ENCODE peak calls at places on chromosome X, in seven cellular contexts. One of them, this sample, is unnamed.

GRCh38 chrX:2261838-2262678 is 238.7 kb downstream of the DHRSX start:
- DNase-seq in fibroblast of the aortic adventitia: no peak
- DNase-seq in T-helper 2 cell: no peak
- DNase-seq in adipocyte: no peak
- DNase-seq in omental fat pad: no peak
- DNase-seq in stimulated activated CD4-positive, alpha-beta T cell treated with anti-CD3 and anti-CD28 coated beads, Interleukin-4, amount 100 ng/mL, for 1 hour: no peak
- DNase-seq in EH: no peak
- DNase-seq in this sample: no peak

GRCh38 chrX:39814391-39814790 is 283.4 kb downstream of the BCOR start:
- DNase-seq in fibroblast of the aortic adventitia: peak
- DNase-seq in T-helper 2 cell: peak
- DNase-seq in adipocyte: peak
- DNase-seq in omental fat pad: no peak
- DNase-seq in stimulated activated CD4-positive, alpha-beta T cell treated with anti-CD3 and anti-CD28 coated beads, Interleukin-4, amount 100 ng/mL, for 1 hour: peak
- DNase-seq in EH: peak
- DNase-seq in this sample: no peak

GRCh38 chrX:40260123-40260751 is 162.5 kb upstream of the BCOR start:
- DNase-seq in fibroblast of the aortic adventitia: no peak
- DNase-seq in T-helper 2 cell: no peak
- DNase-seq in adipocyte: no peak
- DNase-seq in omental fat pad: no peak
- DNase-seq in stimulated activated CD4-positive, alpha-beta T cell treated with anti-CD3 and anti-CD28 coated beads, Interleukin-4, amount 100 ng/mL, for 1 hour: no peak
- DNase-seq in EH: peak
- DNase-seq in this sample: no peak

GRCh38 chrX:39809326-39809725 is 288.4 kb downstream of the BCOR start:
- DNase-seq in fibroblast of the aortic adventitia: peak
- DNase-seq in T-helper 2 cell: no peak
- DNase-seq in adipocyte: peak
- DNase-seq in omental fat pad: no peak
- DNase-seq in stimulated activated CD4-positive, alpha-beta T cell treated with anti-CD3 and anti-CD28 coated beads, Interleukin-4, amount 100 ng/mL, for 1 hour: no peak
- DNase-seq in EH: peak
- DNase-seq in this sample: no peak

GRCh38 chrX:8139713-8140112 is 31.4 kb downstream of the VCX2 start:
- DNase-seq in fibroblast of the aortic adventitia: no peak
- DNase-seq in T-helper 2 cell: no peak
- DNase-seq in adipocyte: peak
- DNase-seq in omental fat pad: no peak
- DNase-seq in stimulated activated CD4-positive, alpha-beta T cell treated with anti-CD3 and anti-CD28 coated beads, Interleukin-4, amount 100 ng/mL, for 1 hour: no peak
- DNase-seq in EH: no peak
- DNase-seq in this sample: no peak

GRCh38 chrX:71543316-71543715 is 10.4 kb downstream of the OGT start:
- DNase-seq in fibroblast of the aortic adventitia: peak
- DNase-seq in T-helper 2 cell: no peak
- DNase-seq in adipocyte: peak
- DNase-seq in omental fat pad: no peak
- DNase-seq in stimulated activated CD4-positive, alpha-beta T cell treated with anti-CD3 and anti-CD28 coated beads, Interleukin-4, amount 100 ng/mL, for 1 hour: no peak
- DNase-seq in EH: peak
- DNase-seq in this sample: no peak

GRCh38 chrX:119618439-119618838 is 12.2 kb upstream of the NKRF start:
- DNase-seq in fibroblast of the aortic adventitia: no peak
- DNase-seq in T-helper 2 cell: no peak
- DNase-seq in adipocyte: no peak
- DNase-seq in omental fat pad: no peak
- DNase-seq in stimulated activated CD4-positive, alpha-beta T cell treated with anti-CD3 and anti-CD28 coated beads, Interleukin-4, amount 100 ng/mL, for 1 hour: no peak
- DNase-seq in EH: no peak
- DNase-seq in this sample: no peak

GRCh38 chrX:11641368-11641767 is 24.4 kb downstream of the ARHGAP6 start:
- DNase-seq in fibroblast of the aortic adventitia: no peak
- DNase-seq in T-helper 2 cell: no peak
- DNase-seq in adipocyte: peak
- DNase-seq in omental fat pad: no peak
- DNase-seq in stimulated activated CD4-positive, alpha-beta T cell treated with anti-CD3 and anti-CD28 coated beads, Interleukin-4, amount 100 ng/mL, for 1 hour: no peak
- DNase-seq in EH: no peak
- DNase-seq in this sample: no peak

GRCh38 chrX:134431894-134432293 is 28.1 kb upstream of the HPRT1 start:
- DNase-seq in fibroblast of the aortic adventitia: peak
- DNase-seq in T-helper 2 cell: no peak
- DNase-seq in adipocyte: peak
- DNase-seq in omental fat pad: no peak
- DNase-seq in stimulated activated CD4-positive, alpha-beta T cell treated with anti-CD3 and anti-CD28 coated beads, Interleukin-4, amount 100 ng/mL, for 1 hour: no peak
- DNase-seq in EH: peak
- DNase-seq in this sample: no peak

GRCh38 chrX:12903646-12904045 is 2.8 kb upstream of the TLR8 start:
- DNase-seq in fibroblast of the aortic adventitia: no peak
- DNase-seq in T-helper 2 cell: no peak
- DNase-seq in adipocyte: peak
- DNase-seq in omental fat pad: no peak
- DNase-seq in stimulated activated CD4-positive, alpha-beta T cell treated with anti-CD3 and anti-CD28 coated beads, Interleukin-4, amount 100 ng/mL, for 1 hour: no peak
- DNase-seq in EH: peak
- DNase-seq in this sample: no peak

GRCh38 chrX:129618997-129619396 is 35.8 kb downstream of the APLN start:
- DNase-seq in fibroblast of the aortic adventitia: no peak
- DNase-seq in T-helper 2 cell: no peak
- DNase-seq in adipocyte: no peak
- DNase-seq in omental fat pad: no peak
- DNase-seq in stimulated activated CD4-positive, alpha-beta T cell treated with anti-CD3 and anti-CD28 coated beads, Interleukin-4, amount 100 ng/mL, for 1 hour: no peak
- DNase-seq in EH: no peak
- DNase-seq in this sample: no peak

GRCh38 chrX:110210417-110211139 is 107.3 kb downstream of the AMMECR1 start:
- DNase-seq in fibroblast of the aortic adventitia: peak
- DNase-seq in T-helper 2 cell: no peak
- DNase-seq in adipocyte: peak
- DNase-seq in omental fat pad: no peak
- DNase-seq in stimulated activated CD4-positive, alpha-beta T cell treated with anti-CD3 and anti-CD28 coated beads, Interleukin-4, amount 100 ng/mL, for 1 hour: no peak
- DNase-seq in EH: peak
- DNase-seq in this sample: no peak

GRCh38 chrX:70636218-70636617 is 191.6 kb downstream of the DLG3 start:
- DNase-seq in fibroblast of the aortic adventitia: no peak
- DNase-seq in T-helper 2 cell: no peak
- DNase-seq in adipocyte: no peak
- DNase-seq in omental fat pad: no peak
- DNase-seq in stimulated activated CD4-positive, alpha-beta T cell treated with anti-CD3 and anti-CD28 coated beads, Interleukin-4, amount 100 ng/mL, for 1 hour: no peak
- DNase-seq in EH: no peak
- DNase-seq in this sample: no peak

GRCh38 chrX:119996600-119997524 is 53.3 kb upstream of the NKAP start:
- DNase-seq in fibroblast of the aortic adventitia: no peak
- DNase-seq in T-helper 2 cell: no peak
- DNase-seq in adipocyte: no peak
- DNase-seq in omental fat pad: no peak
- DNase-seq in stimulated activated CD4-positive, alpha-beta T cell treated with anti-CD3 and anti-CD28 coated beads, Interleukin-4, amount 100 ng/mL, for 1 hour: no peak
- DNase-seq in EH: no peak
- DNase-seq in this sample: no peak

GRCh38 chrX:13702390-13702789 is 13.5 kb downstream of the RAB9A start:
- DNase-seq in fibroblast of the aortic adventitia: no peak
- DNase-seq in T-helper 2 cell: no peak
- DNase-seq in adipocyte: no peak
- DNase-seq in omental fat pad: no peak
- DNase-seq in stimulated activated CD4-positive, alpha-beta T cell treated with anti-CD3 and anti-CD28 coated beads, Interleukin-4, amount 100 ng/mL, for 1 hour: no peak
- DNase-seq in EH: no peak
- DNase-seq in this sample: no peak

GRCh38 chrX:34903316-34903715 is 39.3 kb upstream of the FAM47B start:
- DNase-seq in fibroblast of the aortic adventitia: no peak
- DNase-seq in T-helper 2 cell: no peak
- DNase-seq in adipocyte: peak
- DNase-seq in omental fat pad: no peak
- DNase-seq in stimulated activated CD4-positive, alpha-beta T cell treated with anti-CD3 and anti-CD28 coated beads, Interleukin-4, amount 100 ng/mL, for 1 hour: no peak
- DNase-seq in EH: peak
- DNase-seq in this sample: no peak

GRCh38 chrX:39815621-39816020 is 282.1 kb downstream of the BCOR start:
- DNase-seq in fibroblast of the aortic adventitia: no peak
- DNase-seq in T-helper 2 cell: no peak
- DNase-seq in adipocyte: no peak
- DNase-seq in omental fat pad: no peak
- DNase-seq in stimulated activated CD4-positive, alpha-beta T cell treated with anti-CD3 and anti-CD28 coated beads, Interleukin-4, amount 100 ng/mL, for 1 hour: peak
- DNase-seq in EH: peak
- DNase-seq in this sample: no peak

GRCh38 chrX:100662791-100663190 is 18.8 kb downstream of the SRPX2 start:
- DNase-seq in fibroblast of the aortic adventitia: no peak
- DNase-seq in T-helper 2 cell: no peak
- DNase-seq in adipocyte: no peak
- DNase-seq in omental fat pad: no peak
- DNase-seq in stimulated activated CD4-positive, alpha-beta T cell treated with anti-CD3 and anti-CD28 coated beads, Interleukin-4, amount 100 ng/mL, for 1 hour: no peak
- DNase-seq in EH: no peak
- DNase-seq in this sample: no peak

GRCh38 chrX:2714551-2714950 is 23.5 kb downstream of the CD99 start:
- DNase-seq in fibroblast of the aortic adventitia: no peak
- DNase-seq in T-helper 2 cell: no peak
- DNase-seq in adipocyte: no peak
- DNase-seq in omental fat pad: no peak
- DNase-seq in stimulated activated CD4-positive, alpha-beta T cell treated with anti-CD3 and anti-CD28 coated beads, Interleukin-4, amount 100 ng/mL, for 1 hour: no peak
- DNase-seq in EH: no peak
- DNase-seq in this sample: no peak

GRCh38 chrX:104469771-104470170 is 96.2 kb upstream of the IL1RAPL2 start:
- DNase-seq in fibroblast of the aortic adventitia: no peak
- DNase-seq in T-helper 2 cell: no peak
- DNase-seq in adipocyte: no peak
- DNase-seq in omental fat pad: no peak
- DNase-seq in stimulated activated CD4-positive, alpha-beta T cell treated with anti-CD3 and anti-CD28 coated beads, Interleukin-4, amount 100 ng/mL, for 1 hour: no peak
- DNase-seq in EH: no peak
- DNase-seq in this sample: no peak

GRCh38 chrX:136192839-136193414 is 45.6 kb downstream of the FHL1 start:
- DNase-seq in fibroblast of the aortic adventitia: peak
- DNase-seq in T-helper 2 cell: no peak
- DNase-seq in adipocyte: peak
- DNase-seq in omental fat pad: no peak
- DNase-seq in stimulated activated CD4-positive, alpha-beta T cell treated with anti-CD3 and anti-CD28 coated beads, Interleukin-4, amount 100 ng/mL, for 1 hour: no peak
- DNase-seq in EH: peak
- DNase-seq in this sample: no peak

GRCh38 chrX:115233497-115234219 is at the start of gene LRCH2:
- DNase-seq in fibroblast of the aortic adventitia: peak
- DNase-seq in T-helper 2 cell: no peak
- DNase-seq in adipocyte: peak
- DNase-seq in omental fat pad: no peak
- DNase-seq in stimulated activated CD4-positive, alpha-beta T cell treated with anti-CD3 and anti-CD28 coated beads, Interleukin-4, amount 100 ng/mL, for 1 hour: no peak
- DNase-seq in EH: peak
- DNase-seq in this sample: no peak

GRCh38 chrX:150038977-150039599 is 100.8 kb upstream of the EOLA2 start:
- DNase-seq in fibroblast of the aortic adventitia: no peak
- DNase-seq in T-helper 2 cell: no peak
- DNase-seq in adipocyte: no peak
- DNase-seq in omental fat pad: no peak
- DNase-seq in stimulated activated CD4-positive, alpha-beta T cell treated with anti-CD3 and anti-CD28 coated beads, Interleukin-4, amount 100 ng/mL, for 1 hour: no peak
- DNase-seq in EH: peak
- DNase-seq in this sample: no peak

GRCh38 chrX:120560405-120560841 is 339 bp downstream of the CUL4B start:
- DNase-seq in fibroblast of the aortic adventitia: peak
- DNase-seq in T-helper 2 cell: peak
- DNase-seq in adipocyte: peak
- DNase-seq in omental fat pad: no peak
- DNase-seq in stimulated activated CD4-positive, alpha-beta T cell treated with anti-CD3 and anti-CD28 coated beads, Interleukin-4, amount 100 ng/mL, for 1 hour: peak
- DNase-seq in EH: peak
- DNase-seq in this sample: no peak

This sample was measured in vagina.